ENCODE peak calls at places on chromosomes 6 and 20, in six cellular contexts. One of them, this sample, is unnamed.
A peak's percentile ranks its signal among the peaks of the same experiment; 100 is the strongest.

GRCh38 chr20:4045741-4046140 is 30.4 kb upstream of the RNF24 start:
- DNase-seq in foreskin fibroblast: peak; percentile 81
- DNase-seq in psoas muscle: no peak
- DNase-seq in EH: peak; percentile 90
- DNase-seq in T-cell: no peak
- DNase-seq in occipital lobe: no peak
- DNase-seq in this sample: no peak

GRCh38 chr20:58822175-58822574 is 28.5 kb downstream of the GNAS-AS1 start:
- DNase-seq in T-cell: no peak
- DNase-seq in occipital lobe: no peak
- DNase-seq in foreskin fibroblast: no peak
- DNase-seq in EH: no peak
- DNase-seq in psoas muscle: peak; percentile 83
- DNase-seq in this sample: no peak

GRCh38 chr6:43781941-43782704 is 12.1 kb downstream of the VEGFA start:
- DNase-seq in EH: no peak
- DNase-seq in T-cell: no peak
- DNase-seq in psoas muscle: no peak
- DNase-seq in foreskin fibroblast: no peak
- DNase-seq in occipital lobe: no peak
- DNase-seq in this sample: no peak

GRCh38 chr20:46767127-46767761 is 57.8 kb downstream of the SLC2A10 start:
- DNase-seq in EH: peak; percentile 48
- DNase-seq in foreskin fibroblast: peak; percentile 66
- DNase-seq in psoas muscle: no peak
- DNase-seq in T-cell: no peak
- DNase-seq in occipital lobe: no peak
- DNase-seq in this sample: peak; percentile 46

GRCh38 chr6:22001336-22002027 is 295.4 kb downstream of the PRL start:
- DNase-seq in occipital lobe: no peak
- DNase-seq in T-cell: no peak
- DNase-seq in psoas muscle: no peak
- DNase-seq in foreskin fibroblast: no peak
- DNase-seq in EH: peak; percentile 24
- DNase-seq in this sample: no peak

GRCh38 chr6:144294016-144294415 is 8.9 kb downstream of the UTRN start:
- DNase-seq in occipital lobe: no peak
- DNase-seq in EH: peak; percentile 90
- DNase-seq in T-cell: no peak
- DNase-seq in foreskin fibroblast: peak; percentile 83
- DNase-seq in psoas muscle: no peak
- DNase-seq in this sample: no peak

GRCh38 chr6:131524695-131525336 is 48.2 kb upstream of the ARG1 start:
- DNase-seq in T-cell: no peak
- DNase-seq in foreskin fibroblast: no peak
- DNase-seq in occipital lobe: no peak
- DNase-seq in EH: no peak
- DNase-seq in psoas muscle: no peak
- DNase-seq in this sample: no peak

GRCh38 chr6:16092140-16092539 is 36.7 kb upstream of the MYLIP start:
- DNase-seq in psoas muscle: no peak
- DNase-seq in EH: no peak
- DNase-seq in occipital lobe: no peak
- DNase-seq in T-cell: no peak
- DNase-seq in foreskin fibroblast: no peak
- DNase-seq in this sample: no peak

GRCh38 chr6:24105146-24105545 is 20.9 kb upstream of the NRSN1 start:
- DNase-seq in psoas muscle: no peak
- DNase-seq in foreskin fibroblast: no peak
- DNase-seq in EH: no peak
- DNase-seq in occipital lobe: no peak
- DNase-seq in T-cell: no peak
- DNase-seq in this sample: no peak

GRCh38 chr6:22141271-22141745 is 155.5 kb downstream of the PRL start:
- DNase-seq in EH: no peak
- DNase-seq in occipital lobe: no peak
- DNase-seq in foreskin fibroblast: no peak
- DNase-seq in psoas muscle: no peak
- DNase-seq in T-cell: no peak
- DNase-seq in this sample: no peak

GRCh38 chr6:125220712-125221111 is 67.1 kb downstream of the TPD52L1 start:
- DNase-seq in T-cell: no peak
- DNase-seq in occipital lobe: no peak
- DNase-seq in psoas muscle: peak; percentile 78
- DNase-seq in foreskin fibroblast: peak; percentile 27
- DNase-seq in EH: peak; percentile 61
- DNase-seq in this sample: no peak

GRCh38 chr6:56951049-56951816 is 3.7 kb upstream of the BEND6 start:
- DNase-seq in EH: peak; percentile 44
- DNase-seq in psoas muscle: no peak
- DNase-seq in T-cell: no peak
- DNase-seq in foreskin fibroblast: no peak
- DNase-seq in occipital lobe: no peak
- DNase-seq in this sample: no peak

GRCh38 chr6:19921821-19922220 is 84.7 kb downstream of the ID4 start:
- DNase-seq in EH: no peak
- DNase-seq in occipital lobe: no peak
- DNase-seq in foreskin fibroblast: no peak
- DNase-seq in T-cell: no peak
- DNase-seq in psoas muscle: no peak
- DNase-seq in this sample: no peak

GRCh38 chr6:106614592-106615301 is 14.6 kb downstream of the RTN4IP1 start:
- DNase-seq in occipital lobe: no peak
- DNase-seq in psoas muscle: no peak
- DNase-seq in T-cell: no peak
- DNase-seq in foreskin fibroblast: no peak
- DNase-seq in EH: no peak
- DNase-seq in this sample: no peak

GRCh38 chr6:6230286-6230685 is 90.2 kb downstream of the F13A1 start:
- DNase-seq in occipital lobe: no peak
- DNase-seq in foreskin fibroblast: no peak
- DNase-seq in psoas muscle: no peak
- DNase-seq in T-cell: no peak
- DNase-seq in EH: no peak
- DNase-seq in this sample: no peak

GRCh38 chr20:45898285-45898684 is 7.2 kb downstream of the CTSA start:
- DNase-seq in occipital lobe: no peak
- DNase-seq in EH: no peak
- DNase-seq in psoas muscle: peak; percentile 54
- DNase-seq in T-cell: no peak
- DNase-seq in foreskin fibroblast: no peak
- DNase-seq in this sample: no peak

GRCh38 chr6:22756365-22756764 is 187.0 kb downstream of the HDGFL1 start:
- DNase-seq in T-cell: no peak
- DNase-seq in EH: peak; percentile 65
- DNase-seq in psoas muscle: no peak
- DNase-seq in foreskin fibroblast: peak; percentile 83
- DNase-seq in occipital lobe: no peak
- DNase-seq in this sample: no peak

GRCh38 chr6:125745281-125746018 is 4.0 kb upstream of the HEY2 start:
- DNase-seq in T-cell: no peak
- DNase-seq in psoas muscle: peak; percentile 44
- DNase-seq in EH: no peak
- DNase-seq in foreskin fibroblast: no peak
- DNase-seq in occipital lobe: no peak
- DNase-seq in this sample: no peak

GRCh38 chr6:51719297-51719696 is 368.1 kb downstream of the PKHD1 start:
- DNase-seq in occipital lobe: no peak
- DNase-seq in EH: no peak
- DNase-seq in psoas muscle: no peak
- DNase-seq in foreskin fibroblast: no peak
- DNase-seq in T-cell: no peak
- DNase-seq in this sample: no peak